ENCODE peak calls at places on chromosomes 2 and 18, in eight cellular contexts. Q is AG09319, E is nucleus accumbens, T is GF-D8, P is germinal center, R is GM10248, Y is amniotic stem cell, F is endothelial cell. J is an unnamed sample.

GRCh38 chr2:96537066-96537733 is 648 bp downstream of the ARID5A start:
- DNase-seq in F (peak), P (peak), R (peak), Y (no peak), Q (no peak), T (peak), E (no peak), J (no peak)

GRCh38 chr2:77144772-77145171 is 377.4 kb downstream of the LRRTM4 start:
- DNase-seq in E (no peak), Q (no peak), F (no peak), R (no peak), Y (no peak), T (no peak), P (no peak), J (no peak)

GRCh38 chr18:48979944-48980890 is 29.5 kb upstream of the SMAD7 start:
- DNase-seq in Y (no peak), T (peak), F (no peak), Q (no peak), R (no peak), P (no peak), E (no peak), J (no peak)

GRCh38 chr2:191601060-191601459 is 76.9 kb upstream of the NABP1 start:
- DNase-seq in Q (no peak), R (no peak), Y (no peak), F (no peak), P (no peak), T (no peak), E (no peak), J (no peak)

GRCh38 chr2:88059979-88060906 is 4.7 kb upstream of the KRCC1 start:
- DNase-seq in Q (no peak), T (peak), Y (no peak), F (no peak), R (peak), E (no peak), P (peak), J (peak)

GRCh38 chr18:35215026-35215425 is 25.8 kb upstream of the ZNF397 start:
- DNase-seq in Q (no peak), Y (no peak), P (no peak), T (no peak), F (no peak), E (no peak), R (no peak), J (no peak)

GRCh38 chr2:111120253-111121027 is at the start of gene BCL2L11:
- DNase-seq in Y (peak), E (peak), P (peak), T (peak), F (peak), R (peak), Q (peak), J (peak)

GRCh38 chr2:205283721-205284270 is 398.5 kb upstream of the NRP2 start:
- DNase-seq in Q (no peak), E (no peak), T (no peak), P (no peak), R (no peak), Y (no peak), F (no peak), J (no peak)

GRCh38 chr2:151103551-151103950 is 158.1 kb downstream of the RBM43 start:
- DNase-seq in T (no peak), Y (no peak), E (no peak), F (no peak), Q (no peak), P (no peak), R (no peak), J (no peak)

GRCh38 chr18:39586696-39587095 is 2021.1 kb upstream of the CELF4 start:
- DNase-seq in E (no peak), F (no peak), Q (no peak), R (no peak), T (no peak), Y (no peak), P (no peak), J (no peak)

GRCh38 chr2:166344286-166345113 is 31.2 kb downstream of the SCN9A start:
- DNase-seq in Q (no peak), T (no peak), P (no peak), E (no peak), F (no peak), R (no peak), Y (no peak), J (no peak)

GRCh38 chr2:25279091-25279651 is 62.6 kb downstream of the DNMT3A start:
- DNase-seq in T (peak), P (peak), Y (no peak), Q (no peak), R (peak), E (peak), F (no peak), J (peak)

GRCh38 chr18:9575558-9575957 is 38.8 kb downstream of the PPP4R1 start:
- DNase-seq in R (peak), F (peak), P (peak), Y (peak), T (no peak), Q (peak), E (peak), J (no peak)

GRCh38 chr2:190436552-190436951 is 28.4 kb downstream of the MFSD6 start:
- DNase-seq in F (no peak), E (no peak), P (no peak), Q (no peak), T (no peak), Y (no peak), R (no peak), J (no peak)

GRCh38 chr2:73830871-73831401 is 2.2 kb downstream of the STAMBP start:
- DNase-seq in E (no peak), F (no peak), Q (peak), R (no peak), Y (no peak), T (no peak), P (no peak), J (no peak)